ENCODE peak calls at places on chromosomes 13 and 19, in eight cellular contexts. Y is MM.1S, U is GM23338, K is PC-3, T is HCT116, X is hepatocyte, L is OCI-LY7, A is neural progenitor cell. S is an unnamed sample.

GRCh38 chr13:110965038-110965754 is 50.3 kb upstream of the ANKRD10 start:
- DNase-seq in Y (no peak), U (no peak), K (peak; percentile 91), T (peak; percentile 99), X (peak; percentile 63), L (no peak), A (no peak), S (peak; percentile 86)

GRCh38 chr19:38389101-38389925 is 816 bp downstream of the SPRED3 start:
- DNase-seq in Y (no peak), U (peak; percentile 66), K (peak; percentile 72), T (no peak), X (peak; percentile 58), L (no peak), A (peak; percentile 72), S (peak; percentile 91)

GRCh38 chr19:40611096-40611495 is 9.9 kb downstream of the LTBP4 start:
- DNase-seq in Y (no peak), U (no peak), K (peak; percentile 54), T (no peak), X (no peak), L (no peak), A (no peak), S (peak; percentile 77)

GRCh38 chr19:8361921-8362793 is 1.8 kb upstream of the ANGPTL4 start:
- DNase-seq in Y (peak; percentile 15), U (no peak), K (peak; percentile 100), T (peak; percentile 95), X (peak; percentile 90), L (no peak), A (no peak), S (peak; percentile 99)

GRCh38 chr19:18344546-18344945 is 4.1 kb downstream of the PGPEP1 start:
- DNase-seq in Y (no peak), U (no peak), K (no peak), T (no peak), X (no peak), L (no peak), A (peak; percentile 76), S (no peak)

GRCh38 chr19:38252935-38253691 is 3.1 kb downstream of the PPP1R14A start:
- DNase-seq in Y (no peak), U (no peak), K (no peak), T (no peak), X (peak; percentile 40), L (no peak), A (peak; percentile 43), S (no peak)

GRCh38 chr19:9786819-9787218 is 18.3 kb upstream of the ZNF846 start:
- DNase-seq in Y (no peak), U (no peak), K (no peak), T (no peak), X (no peak), L (no peak), A (no peak), S (no peak)

GRCh38 chr13:23777571-23777870 is 111.7 kb downstream of the MIPEP start:
- DNase-seq in Y (no peak), U (no peak), K (no peak), T (no peak), X (no peak), L (no peak), A (no peak), S (no peak)

GRCh38 chr19:39212377-39212742 is 8.3 kb upstream of the SYCN start:
- DNase-seq in Y (peak; percentile 18), U (peak; percentile 88), K (peak; percentile 32), T (peak; percentile 53), X (no peak), L (peak; percentile 62), A (peak; percentile 71), S (peak; percentile 24)

GRCh38 chr19:5628470-5628869 is 5.6 kb downstream of the SAFB start:
- DNase-seq in Y (peak; percentile 76), U (no peak), K (no peak), T (no peak), X (no peak), L (no peak), A (no peak), S (peak; percentile 49)

GRCh38 chr13:28819046-28819747 is 942 bp upstream of the MTUS2 start:
- DNase-seq in Y (peak; percentile 22), U (peak; percentile 73), K (peak; percentile 6), T (no peak), X (peak; percentile 26), L (no peak), A (peak; percentile 68), S (peak; percentile 56)

GRCh38 chr19:48477696-48478338 is 8.6 kb downstream of the CYTH2 start:
- DNase-seq in Y (no peak), U (no peak), K (no peak), T (no peak), X (no peak), L (no peak), A (no peak), S (no peak)

GRCh38 chr13:112943309-112944125 is 25.5 kb upstream of the MCF2L start:
- DNase-seq in Y (no peak), U (peak; percentile 72), K (peak; percentile 28), T (no peak), X (peak; percentile 77), L (no peak), A (peak; percentile 85), S (peak; percentile 52)

GRCh38 chr19:48560095-48560530 is 8.1 kb downstream of the SULT2B1 start:
- DNase-seq in Y (no peak), U (peak; percentile 60), K (no peak), T (no peak), X (no peak), L (peak; percentile 16), A (peak; percentile 32), S (no peak)

GRCh38 chr19:46604781-46605355 is 3.7 kb downstream of the CALM3 start:
- DNase-seq in Y (no peak), U (no peak), K (no peak), T (no peak), X (peak; percentile 8), L (no peak), A (no peak), S (no peak)
- H4K20me1 ChIP-seq in Y (peaks cover 32% of the 10 kb centered on the region), U (peaks cover 25% of the 10 kb centered on the region), K (peaks cover 25% of the 10 kb centered on the region), T (no peaks in the 10 kb centered on the region), X (peaks cover 48% of the 10 kb centered on the region), L (peaks cover 17% of the 10 kb centered on the region), A (peaks cover 55% of the 10 kb centered on the region), S (no peaks in the 10 kb centered on the region)

GRCh38 chr13:49616688-49617065 is 11.6 kb upstream of the ARL11 start:
- DNase-seq in Y (no peak), U (no peak), K (no peak), T (no peak), X (no peak), L (no peak), A (no peak), S (no peak)

GRCh38 chr13:49624207-49624606 is 4.1 kb upstream of the ARL11 start:
- DNase-seq in Y (no peak), U (no peak), K (no peak), T (no peak), X (no peak), L (no peak), A (no peak), S (no peak)

GRCh38 chr13:49622174-49622946 is 5.9 kb upstream of the ARL11 start:
- DNase-seq in Y (no peak), U (no peak), K (no peak), T (no peak), X (no peak), L (no peak), A (no peak), S (no peak)

GRCh38 chr13:49615844-49616687 is 12.2 kb upstream of the ARL11 start:
- DNase-seq in Y (no peak), U (no peak), K (no peak), T (no peak), X (no peak), L (no peak), A (no peak), S (peak; percentile 18)

DNA sequence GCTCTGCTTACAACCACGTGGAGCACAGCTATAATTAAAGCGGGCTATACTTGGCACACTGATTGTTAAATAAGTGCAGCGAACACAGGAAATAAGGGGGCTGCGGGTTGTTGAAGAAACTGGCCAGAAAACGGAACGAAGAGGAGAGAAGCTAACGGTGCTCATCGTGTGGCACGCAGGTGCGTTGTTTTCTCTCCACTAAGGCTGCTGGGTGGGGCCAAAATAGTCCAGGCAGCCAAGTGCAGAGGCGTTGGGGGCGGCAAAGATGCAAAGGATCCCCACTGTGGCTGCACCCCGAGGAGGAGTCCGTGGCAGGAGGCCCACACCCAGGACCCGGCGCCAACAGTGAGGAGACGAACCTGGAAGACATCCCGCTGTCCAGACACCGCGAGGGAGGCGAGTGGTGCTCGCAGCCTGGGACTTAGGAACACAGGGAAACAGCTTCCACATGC is 8.1 kb upstream of the ARL11 start:
- DNase-seq in Y (no peak), U (no peak), K (no peak), T (no peak), X (no peak), L (peak; percentile 74), A (no peak), S (peak; percentile 22)
- H3K27ac ChIP-seq in Y (no peak overlapping the region), U (no peak overlapping the region), K (no peak overlapping the region), T (no peak overlapping the region), X (no peak overlapping the region), L (peak overlapping the region; percentile 58), A (no peak overlapping the region), S (no peak overlapping the region)

DNA sequence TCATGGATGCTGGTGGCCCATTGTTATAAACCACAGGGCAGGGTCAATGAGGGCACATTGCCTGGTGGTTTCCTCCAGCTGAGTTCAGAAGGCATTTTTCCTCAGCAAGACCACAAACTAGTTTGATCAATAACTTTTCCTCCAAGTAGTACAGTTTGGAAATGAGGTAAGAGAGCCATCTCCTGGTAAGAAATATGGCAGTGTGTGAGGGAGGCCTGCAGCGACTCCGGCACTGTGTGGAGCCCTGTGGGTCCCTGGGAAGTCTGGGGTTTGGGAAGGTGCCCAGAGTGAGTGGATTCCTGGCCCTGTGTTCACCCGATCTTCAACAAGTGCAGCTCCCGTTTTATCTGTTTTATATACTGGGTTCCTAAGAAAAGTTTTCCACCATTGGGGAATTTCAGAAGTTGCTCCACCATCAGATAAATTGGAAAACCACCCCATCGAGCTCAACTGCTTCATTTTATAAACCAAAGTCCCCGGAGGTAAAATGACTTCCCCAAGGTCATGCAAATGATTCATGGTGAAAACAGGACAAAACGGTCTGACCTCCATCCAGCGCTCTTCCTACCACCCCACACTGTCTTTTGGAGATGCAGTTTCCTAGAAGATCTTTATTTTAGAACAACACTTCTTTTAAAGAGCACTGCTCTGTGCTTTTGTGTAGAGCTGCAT is 148.4 kb downstream of the KATNAL1 start:
- DNase-seq in Y (no peak), U (no peak), K (peak; percentile 35), T (no peak), X (no peak), L (no peak), A (no peak), S (peak; percentile 83)
- TF ChIP-seq EZH2phosphoT487 in Y (no peak), U (no peak), K (no peak), T (no peak), X (no peak), L (no peak), A (no peak), S (no peak)

DNA sequence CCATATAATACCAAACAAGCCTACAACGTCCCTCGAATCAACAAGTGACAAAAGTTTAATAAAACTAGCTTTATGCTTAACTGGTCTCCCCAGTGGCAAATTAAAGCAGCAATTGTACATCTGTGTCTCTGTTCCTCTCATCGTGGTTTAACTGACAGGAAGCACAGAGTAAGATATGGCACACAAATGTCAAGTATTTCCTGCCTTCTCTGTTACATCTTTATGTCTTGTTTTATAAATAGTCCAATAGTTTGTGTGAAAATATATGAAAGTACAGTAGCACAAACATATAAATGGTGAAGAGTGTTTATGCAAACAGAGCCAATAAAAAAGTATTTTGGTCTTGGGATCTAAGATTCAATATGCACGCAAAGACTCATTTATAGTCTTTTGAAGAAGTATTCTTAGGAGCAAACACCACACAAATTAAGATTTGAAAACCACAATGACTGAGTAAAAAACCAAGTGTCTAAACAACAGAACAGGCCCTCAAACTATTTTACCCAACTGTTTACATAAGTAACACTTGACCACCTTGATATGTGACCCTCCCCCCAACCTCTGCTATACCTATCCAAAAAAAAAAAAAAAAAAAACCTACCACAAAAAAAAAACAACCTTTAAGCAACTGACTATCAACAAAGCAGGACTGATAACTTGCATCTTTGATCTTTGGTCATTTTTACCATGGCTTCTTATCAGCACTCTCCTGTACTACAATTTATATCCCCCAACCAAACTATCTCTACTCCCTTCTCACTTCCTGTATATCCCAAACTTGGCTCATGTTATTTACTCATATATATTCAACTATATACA is 14.0 kb downstream of the ELF1 start:
- DNase-seq in Y (peak; percentile 77), U (no peak), K (peak; percentile 8), T (no peak), X (no peak), L (peak; percentile 89), A (no peak), S (no peak)
- H4K20me1 ChIP-seq in Y (no peaks in the 10 kb centered on the region), U (no peaks in the 10 kb centered on the region), K (no peaks in the 10 kb centered on the region), T (no peaks in the 10 kb centered on the region), X (peaks cover 22% of the 10 kb centered on the region), L (no peaks in the 10 kb centered on the region), A (no peaks in the 10 kb centered on the region), S (peaks cover 3% of the 10 kb centered on the region)